ENCODE peak calls at places on chromosomes 3 and 15, in eight cellular contexts. R, M, B, H, K, J, N and X are unnamed samples. For H3K27me3 and H3K36me3, the result is how much of the 10 kb centered on the place peaks cover.

GRCh38 chr3:120324185-120324584 is 25.0 kb downstream of the LRRC58 start:
- DNase-seq in R (no peak), N (peak), H (no peak), B (no peak), J (no peak), K (no peak), M (no peak), X (no peak)

GRCh38 chr3:105362021-105362665 is 4.6 kb upstream of the ALCAM start:
- DNase-seq in H (no peak), J (no peak), N (peak), M (no peak), R (no peak), B (peak), K (no peak), X (no peak)

GRCh38 chr15:77083381-77084160 is 12.7 kb upstream of the TSPAN3 start:
- DNase-seq in K (peak), N (peak), J (no peak), H (peak), M (peak), B (no peak), R (peak), X (peak)

GRCh38 chr3:13966302-13966701 is 86.4 kb upstream of the WNT7A start:
- DNase-seq in J (no peak), H (no peak), M (no peak), N (no peak), K (no peak), R (no peak), B (peak), X (no peak)

GRCh38 chr3:112086018-112086854 is at the start of gene C3orf52:
- DNase-seq in R (peak), N (peak), J (peak), M (peak), B (peak), K (peak), H (peak), X (peak)

GRCh38 chr15:42088801-42089640 is 5.3 kb downstream of the PLA2G4D start:
- DNase-seq in M (no peak), R (no peak), K (no peak), J (no peak), H (no peak), B (peak), N (no peak), X (no peak)

GRCh38 chr3:184361532-184361931 is at the start of the genes CLCN2 and POLR2H:
- DNase-seq in J (no peak), K (peak), N (no peak), R (peak), B (peak), M (peak), H (peak), X (peak)

GRCh38 chr3:192514754-192515660 is 212.3 kb downstream of the FGF12 start:
- DNase-seq in N (no peak), J (no peak), B (no peak), H (peak), M (peak), R (peak), K (peak), X (no peak)

GRCh38 chr3:140883428-140883827 is 58.2 kb upstream of the SLC25A36 start:
- DNase-seq in N (no peak), R (no peak), J (no peak), K (no peak), B (peak), M (no peak), H (no peak), X (no peak)

GRCh38 chr3:53235545-53235944 is 20.3 kb downstream of the TKT start:
- DNase-seq in K (no peak), R (no peak), H (no peak), N (no peak), J (no peak), M (no peak), B (no peak), X (no peak)

GRCh38 chr3:119579366-119580147 is at the start of gene ADPRH:
- DNase-seq in M (peak), H (peak), B (peak), R (peak), K (peak), J (peak), N (peak), X (peak)

GRCh38 chr3:173257797-173258196 is 116.8 kb upstream of the SPATA16 start:
- DNase-seq in N (no peak), K (no peak), M (no peak), B (no peak), J (no peak), H (no peak), R (no peak), X (no peak)

GRCh38 chr3:482479-482878 is 285.9 kb downstream of the CHL1 start:
- DNase-seq in K (no peak), R (no peak), B (no peak), H (no peak), J (no peak), N (no peak), M (no peak), X (no peak)

GRCh38 chr3:138949002-138949418 is 2.0 kb downstream of the FOXL2NB start:
- DNase-seq in H (no peak), N (no peak), B (no peak), K (no peak), R (peak), M (no peak), J (no peak), X (no peak)

GRCh38 chr3:138946554-138947302 is at the start of the genes FOXL2 and FOXL2NB:
- DNase-seq in K (no peak), M (peak), R (peak), B (no peak), H (peak), N (peak), J (no peak), X (no peak)

GRCh38 chr3:138945646-138946553 is 1.0 kb downstream of the FOXL2 start:
- DNase-seq in H (no peak), R (peak), B (no peak), M (peak), N (no peak), J (no peak), K (no peak), X (no peak)

GRCh38 chr3:138948371-138949001 is 1.5 kb downstream of the FOXL2NB start:
- DNase-seq in M (no peak), J (no peak), N (no peak), H (no peak), K (no peak), B (no peak), R (no peak), X (no peak)

GRCh38 chr3:138947303-138948121 is 495 bp downstream of the FOXL2NB start:
- DNase-seq in K (no peak), M (no peak), R (no peak), B (no peak), J (no peak), H (no peak), N (no peak), X (no peak)
- H3K27me3 ChIP-seq in K (under half), M (half or more), R (under half), B (under half), J (under half), H (half or more), N (half or more), X (half or more)

GRCh38 chr15:48447058-48447457 is 115.8 kb downstream of the DUT start:
- DNase-seq in M (no peak), B (peak), N (no peak), K (no peak), H (no peak), J (no peak), R (no peak), X (no peak)

GRCh38 chr15:48451241-48451640 is 120.0 kb downstream of the DUT start:
- DNase-seq in K (no peak), M (no peak), N (no peak), B (no peak), H (no peak), R (no peak), J (no peak), X (no peak)

GRCh38 chr15:48449734-48450133 is 118.5 kb downstream of the DUT start:
- DNase-seq in N (no peak), R (no peak), H (no peak), J (no peak), M (no peak), K (no peak), B (no peak), X (no peak)

GRCh38 chr15:48451736-48452135 is 120.5 kb downstream of the DUT start:
- DNase-seq in R (no peak), J (no peak), B (no peak), H (no peak), K (no peak), N (no peak), M (no peak), X (no peak)

GRCh38 chr15:48447657-48448056 is 116.4 kb downstream of the DUT start:
- DNase-seq in N (peak), H (no peak), J (no peak), B (peak), M (no peak), R (no peak), K (no peak), X (no peak)
- H3K36me3 ChIP-seq in N (half or more), H (under half), J (under half), B (under half), M (under half), R (under half), K (under half), X (under half)

GRCh38 chr3:37766797-37767776 is 94.6 kb upstream of the CTDSPL start:
- DNase-seq in J (no peak), B (no peak), N (no peak), H (no peak), M (peak), R (no peak), K (no peak), X (no peak)
- H3K27ac ChIP-seq in J (no peak), B (no peak), N (no peak), H (no peak), M (peak), R (peak), K (peak), X (no peak)

GRCh38 chr3:108319428-108320053 is 23.2 kb downstream of the HHLA2 start:
- DNase-seq in R (no peak), J (no peak), H (no peak), B (peak), M (no peak), K (no peak), N (no peak), X (no peak)
- H3K27me3 ChIP-seq in R (under half), J (under half), H (under half), B (under half), M (under half), K (under half), N (under half), X (under half)

DNA sequence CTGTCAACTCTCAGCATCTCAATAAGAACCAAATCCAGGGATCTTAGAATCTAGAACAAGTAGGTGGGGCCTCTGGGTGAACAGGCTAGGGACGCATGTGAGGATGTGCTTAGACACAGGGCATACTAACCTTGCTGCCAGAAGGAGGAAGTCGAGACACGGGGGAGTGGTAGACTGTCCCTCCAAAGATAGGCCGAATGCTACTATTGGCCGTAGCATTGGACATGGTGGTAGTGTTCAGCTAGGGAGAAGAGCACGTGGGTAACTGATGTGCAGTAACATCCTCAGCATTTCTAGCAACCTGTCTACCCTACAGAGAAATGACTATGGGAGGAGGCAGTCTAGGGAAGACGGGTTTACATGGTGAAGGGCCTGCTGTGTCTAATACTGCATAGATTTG is 15.6 kb downstream of the RCCD1 start:
- DNase-seq in H (no peak), N (no peak), B (no peak), J (no peak), K (no peak), M (no peak), R (no peak), X (no peak)
- H3K36me3 ChIP-seq in H (half or more), N (under half), B (half or more), J (half or more), K (under half), M (under half), R (under half), X (under half)